ENCODE peak calls at places on chromosomes 11 and 22, in six cellular contexts. One of them, this sample, is unnamed. For H3K4me1, the result is how much of the 10 kb centered on the place peaks cover.

GRCh38 chr11:17801166-17801565 is 66.6 kb downstream of the KCNC1 start:
- DNase-seq in heart left ventricle: no peak
- DNase-seq in astrocyte: no peak
- DNase-seq in CD8-positive, alpha-beta T cell: no peak
- DNase-seq in spleen: no peak
- DNase-seq in ovary: no peak
- DNase-seq in this sample: no peak

GRCh38 chr22:20267441-20268288 is 453 bp downstream of the RTN4R start:
- DNase-seq in heart left ventricle: no peak
- DNase-seq in astrocyte: no peak
- DNase-seq in CD8-positive, alpha-beta T cell: no peak
- DNase-seq in spleen: no peak
- DNase-seq in ovary: no peak
- DNase-seq in this sample: no peak

GRCh38 chr22:35971418-35972119 is 57.1 kb downstream of the RBFOX2 start:
- DNase-seq in heart left ventricle: no peak
- DNase-seq in astrocyte: peak
- DNase-seq in CD8-positive, alpha-beta T cell: no peak
- DNase-seq in spleen: no peak
- DNase-seq in ovary: peak
- DNase-seq in this sample: no peak

GRCh38 chr22:20430101-20430640 is 7.5 kb downstream of the SCARF2 start:
- DNase-seq in heart left ventricle: peak
- DNase-seq in astrocyte: no peak
- DNase-seq in CD8-positive, alpha-beta T cell: no peak
- DNase-seq in spleen: peak
- DNase-seq in ovary: no peak
- DNase-seq in this sample: no peak

GRCh38 chr11:96052921-96053631 is 129.2 kb upstream of the MTMR2 start:
- DNase-seq in heart left ventricle: no peak
- DNase-seq in astrocyte: peak
- DNase-seq in CD8-positive, alpha-beta T cell: no peak
- DNase-seq in spleen: no peak
- DNase-seq in ovary: no peak
- DNase-seq in this sample: peak

GRCh38 chr11:17762309-17762974 is 27.9 kb downstream of the KCNC1 start:
- DNase-seq in heart left ventricle: peak
- DNase-seq in astrocyte: no peak
- DNase-seq in CD8-positive, alpha-beta T cell: no peak
- DNase-seq in spleen: no peak
- DNase-seq in ovary: no peak
- DNase-seq in this sample: no peak

GRCh38 chr11:11313426-11313825 is 39.6 kb downstream of the CSNK2A3 start:
- DNase-seq in heart left ventricle: no peak
- DNase-seq in astrocyte: peak
- DNase-seq in CD8-positive, alpha-beta T cell: no peak
- DNase-seq in spleen: no peak
- DNase-seq in ovary: no peak
- DNase-seq in this sample: peak

GRCh38 chr11:1226226-1226961 is 3.5 kb downstream of the MUC5B start:
- DNase-seq in heart left ventricle: peak
- DNase-seq in astrocyte: no peak
- DNase-seq in CD8-positive, alpha-beta T cell: no peak
- DNase-seq in spleen: peak
- DNase-seq in ovary: peak
- DNase-seq in this sample: no peak

GRCh38 chr11:67436459-67437081 is 912 bp downstream of the PTPRCAP start:
- DNase-seq in heart left ventricle: no peak
- DNase-seq in astrocyte: no peak
- DNase-seq in CD8-positive, alpha-beta T cell: peak
- DNase-seq in spleen: peak
- DNase-seq in ovary: no peak
- DNase-seq in this sample: no peak

GRCh38 chr11:61306221-61306620 is 11.1 kb upstream of the VWCE start:
- DNase-seq in heart left ventricle: no peak
- DNase-seq in astrocyte: no peak
- DNase-seq in CD8-positive, alpha-beta T cell: no peak
- DNase-seq in spleen: no peak
- DNase-seq in ovary: no peak
- DNase-seq in this sample: no peak

GRCh38 chr11:77705195-77705876 is 67.7 kb upstream of the CLNS1A start:
- DNase-seq in heart left ventricle: no peak
- DNase-seq in astrocyte: peak
- DNase-seq in CD8-positive, alpha-beta T cell: no peak
- DNase-seq in spleen: no peak
- DNase-seq in ovary: no peak
- DNase-seq in this sample: peak

GRCh38 chr11:134398644-134399292 is 13.3 kb downstream of the B3GAT1 start:
- DNase-seq in heart left ventricle: no peak
- DNase-seq in astrocyte: no peak
- DNase-seq in CD8-positive, alpha-beta T cell: no peak
- DNase-seq in spleen: no peak
- DNase-seq in ovary: no peak
- DNase-seq in this sample: no peak

GRCh38 chr22:17192186-17192585 is 27.0 kb downstream of the ADA2 start:
- DNase-seq in heart left ventricle: no peak
- DNase-seq in astrocyte: no peak
- DNase-seq in CD8-positive, alpha-beta T cell: no peak
- DNase-seq in spleen: no peak
- DNase-seq in ovary: no peak
- DNase-seq in this sample: no peak

GRCh38 chr11:122673706-122674105 is 18.2 kb downstream of the UBASH3B start:
- DNase-seq in heart left ventricle: no peak
- DNase-seq in astrocyte: peak
- DNase-seq in CD8-positive, alpha-beta T cell: no peak
- DNase-seq in spleen: no peak
- DNase-seq in ovary: no peak
- DNase-seq in this sample: no peak

GRCh38 chr11:115249179-115249578 is 255.0 kb downstream of the CADM1 start:
- DNase-seq in heart left ventricle: no peak
- DNase-seq in astrocyte: no peak
- DNase-seq in CD8-positive, alpha-beta T cell: no peak
- DNase-seq in spleen: no peak
- DNase-seq in ovary: no peak
- DNase-seq in this sample: no peak

GRCh38 chr11:118618115-118618990 is 10.9 kb downstream of the PHLDB1 start:
- DNase-seq in heart left ventricle: peak
- DNase-seq in astrocyte: peak
- DNase-seq in CD8-positive, alpha-beta T cell: no peak
- DNase-seq in spleen: peak
- DNase-seq in ovary: peak
- DNase-seq in this sample: no peak

GRCh38 chr11:65625628-65626342 is 10.2 kb downstream of the PCNX3 start:
- DNase-seq in heart left ventricle: peak
- DNase-seq in astrocyte: no peak
- DNase-seq in CD8-positive, alpha-beta T cell: peak
- DNase-seq in spleen: peak
- DNase-seq in ovary: peak
- DNase-seq in this sample: no peak

GRCh38 chr11:10204021-10204420 is 90.0 kb downstream of the SBF2 start:
- DNase-seq in heart left ventricle: no peak
- DNase-seq in astrocyte: no peak
- DNase-seq in CD8-positive, alpha-beta T cell: no peak
- DNase-seq in spleen: no peak
- DNase-seq in ovary: no peak
- DNase-seq in this sample: no peak

GRCh38 chr11:91163619-91164451 is 941.0 kb upstream of the CHORDC1 start:
- DNase-seq in heart left ventricle: no peak
- DNase-seq in astrocyte: peak
- DNase-seq in CD8-positive, alpha-beta T cell: no peak
- DNase-seq in spleen: no peak
- DNase-seq in ovary: peak
- DNase-seq in this sample: peak

GRCh38 chr22:30221121-30221992 is 25.2 kb downstream of the LIF start:
- DNase-seq in heart left ventricle: peak
- DNase-seq in astrocyte: no peak
- DNase-seq in CD8-positive, alpha-beta T cell: peak
- DNase-seq in spleen: peak
- DNase-seq in ovary: no peak
- DNase-seq in this sample: no peak

GRCh38 chr11:67642490-67643120 is 3.0 kb upstream of the TBX10 start:
- DNase-seq in heart left ventricle: no peak
- DNase-seq in astrocyte: no peak
- DNase-seq in CD8-positive, alpha-beta T cell: no peak
- DNase-seq in spleen: no peak
- DNase-seq in ovary: no peak
- DNase-seq in this sample: no peak

GRCh38 chr22:42330953-42331525 is 60.6 kb upstream of the TCF20 start:
- DNase-seq in heart left ventricle: no peak
- DNase-seq in astrocyte: no peak
- DNase-seq in CD8-positive, alpha-beta T cell: no peak
- DNase-seq in spleen: no peak
- DNase-seq in ovary: no peak
- DNase-seq in this sample: no peak

GRCh38 chr22:18954941-18955571 is 19.0 kb upstream of the PRODH start:
- DNase-seq in heart left ventricle: peak
- DNase-seq in astrocyte: no peak
- DNase-seq in CD8-positive, alpha-beta T cell: no peak
- DNase-seq in spleen: peak
- DNase-seq in ovary: peak
- DNase-seq in this sample: no peak

GRCh38 chr11:134625631-134626030 is 213.6 kb upstream of the B3GAT1 start:
- DNase-seq in heart left ventricle: no peak
- DNase-seq in astrocyte: no peak
- DNase-seq in CD8-positive, alpha-beta T cell: no peak
- DNase-seq in spleen: no peak
- DNase-seq in ovary: no peak
- DNase-seq in this sample: no peak

GRCh38 chr11:76640540-76640939 is 30.0 kb downstream of the LRRC32 start:
- DNase-seq in heart left ventricle: no peak
- DNase-seq in astrocyte: no peak
- DNase-seq in CD8-positive, alpha-beta T cell: no peak
- DNase-seq in spleen: no peak
- DNase-seq in ovary: no peak
- DNase-seq in this sample: no peak

GRCh38 chr11:76641905-76642304 is 28.6 kb downstream of the LRRC32 start:
- DNase-seq in heart left ventricle: no peak
- DNase-seq in astrocyte: no peak
- DNase-seq in CD8-positive, alpha-beta T cell: no peak
- DNase-seq in spleen: no peak
- DNase-seq in ovary: no peak
- DNase-seq in this sample: no peak

GRCh38 chr11:76639621-76640020 is 30.9 kb downstream of the LRRC32 start:
- DNase-seq in heart left ventricle: no peak
- DNase-seq in astrocyte: no peak
- DNase-seq in CD8-positive, alpha-beta T cell: no peak
- DNase-seq in spleen: no peak
- DNase-seq in ovary: no peak
- DNase-seq in this sample: no peak

GRCh38 chr11:76644591-76644990 is 26.0 kb downstream of the LRRC32 start:
- DNase-seq in heart left ventricle: no peak
- DNase-seq in astrocyte: no peak
- DNase-seq in CD8-positive, alpha-beta T cell: no peak
- DNase-seq in spleen: no peak
- DNase-seq in ovary: no peak
- DNase-seq in this sample: peak

DNA sequence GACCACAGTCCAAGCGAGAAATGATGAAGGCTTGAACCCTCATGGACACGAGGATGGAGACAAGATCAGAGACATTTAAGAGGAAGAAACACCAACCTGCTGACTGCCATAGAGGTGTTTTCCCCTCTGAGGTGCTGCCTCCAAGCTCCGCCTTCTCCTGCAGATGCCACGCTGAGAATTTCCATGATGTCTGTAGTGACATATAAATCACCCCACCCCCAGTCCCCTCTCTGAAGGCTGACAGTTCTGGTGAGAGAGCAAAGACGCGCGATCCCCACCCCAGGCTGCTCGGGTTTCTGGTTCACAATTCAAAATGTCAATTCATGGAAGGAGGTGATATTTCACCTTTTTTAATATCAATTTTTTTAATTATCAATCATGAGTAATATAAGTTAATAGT is 28.2 kb downstream of the LRRC32 start:
- DNase-seq in heart left ventricle: no peak
- DNase-seq in astrocyte: no peak
- DNase-seq in CD8-positive, alpha-beta T cell: no peak
- DNase-seq in spleen: no peak
- DNase-seq in ovary: no peak
- DNase-seq in this sample: no peak
- H3K4me1 ChIP-seq in heart left ventricle: under half
- H3K4me1 ChIP-seq in astrocyte: under half
- H3K4me1 ChIP-seq in CD8-positive, alpha-beta T cell: under half
- H3K4me1 ChIP-seq in spleen: under half
- H3K4me1 ChIP-seq in ovary: under half
- H3K4me1 ChIP-seq in this sample: under half

GRCh38 chr11:8384199-8384821 is 120.6 kb upstream of the LMO1 start:
- DNase-seq in heart left ventricle: peak
- DNase-seq in astrocyte: peak
- DNase-seq in CD8-positive, alpha-beta T cell: no peak
- DNase-seq in spleen: peak
- DNase-seq in ovary: peak
- DNase-seq in this sample: no peak
- TF ChIP-seq CTCF in heart left ventricle: no peak
- TF ChIP-seq CTCF in astrocyte: no peak
- TF ChIP-seq CTCF in CD8-positive, alpha-beta T cell: no peak
- TF ChIP-seq CTCF in spleen: no peak
- TF ChIP-seq CTCF in ovary: no peak
- TF ChIP-seq CTCF in this sample: no peak

GRCh38 chr22:31291716-31292644 is at the start of gene PIK3IP1:
- DNase-seq in heart left ventricle: peak
- DNase-seq in astrocyte: peak
- DNase-seq in CD8-positive, alpha-beta T cell: peak
- DNase-seq in spleen: peak
- DNase-seq in ovary: peak
- DNase-seq in this sample: peak

GRCh38 chr22:31290494-31291402 is 1.5 kb downstream of the PIK3IP1 start:
- DNase-seq in heart left ventricle: peak
- DNase-seq in astrocyte: peak
- DNase-seq in CD8-positive, alpha-beta T cell: peak
- DNase-seq in spleen: peak
- DNase-seq in ovary: peak
- DNase-seq in this sample: peak

GRCh38 chr22:31288496-31289235 is 3.6 kb downstream of the PIK3IP1 start:
- DNase-seq in heart left ventricle: no peak
- DNase-seq in astrocyte: no peak
- DNase-seq in CD8-positive, alpha-beta T cell: no peak
- DNase-seq in spleen: no peak
- DNase-seq in ovary: no peak
- DNase-seq in this sample: no peak

GRCh38 chr22:31289335-31289734 is 3.0 kb downstream of the PIK3IP1 start:
- DNase-seq in heart left ventricle: no peak
- DNase-seq in astrocyte: no peak
- DNase-seq in CD8-positive, alpha-beta T cell: no peak
- DNase-seq in spleen: peak
- DNase-seq in ovary: peak
- DNase-seq in this sample: no peak

DNA sequence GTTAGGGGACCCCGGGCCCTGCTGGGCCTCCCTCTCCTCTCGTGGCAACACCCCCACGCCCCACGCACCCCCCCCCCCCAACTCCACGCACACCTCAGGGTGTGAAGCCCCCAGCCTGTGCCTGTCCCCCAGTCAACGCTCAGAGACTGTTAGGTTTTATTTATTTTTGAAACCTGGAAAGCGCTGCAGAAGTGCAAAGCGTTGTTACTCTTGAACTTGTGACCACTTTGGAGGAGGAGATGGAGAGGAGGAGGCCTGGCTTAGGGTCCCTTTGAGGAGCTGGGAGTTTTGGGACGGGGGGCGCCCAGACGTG is 929 bp downstream of the PIK3IP1 start:
- DNase-seq in heart left ventricle: no peak
- DNase-seq in astrocyte: no peak
- DNase-seq in CD8-positive, alpha-beta T cell: no peak
- DNase-seq in spleen: no peak
- DNase-seq in ovary: no peak
- DNase-seq in this sample: no peak
- H3K4me1 ChIP-seq in heart left ventricle: under half
- H3K4me1 ChIP-seq in astrocyte: under half
- H3K4me1 ChIP-seq in CD8-positive, alpha-beta T cell: half or more
- H3K4me1 ChIP-seq in spleen: half or more
- H3K4me1 ChIP-seq in ovary: under half
- H3K4me1 ChIP-seq in this sample: under half

GRCh38 chr11:69943066-69943465 is 123.8 kb upstream of the FGF3 start:
- DNase-seq in heart left ventricle: peak
- DNase-seq in astrocyte: no peak
- DNase-seq in CD8-positive, alpha-beta T cell: no peak
- DNase-seq in spleen: peak
- DNase-seq in ovary: no peak
- DNase-seq in this sample: no peak
- TF ChIP-seq CTCF in heart left ventricle: no peak
- TF ChIP-seq CTCF in astrocyte: no peak
- TF ChIP-seq CTCF in CD8-positive, alpha-beta T cell: no peak
- TF ChIP-seq CTCF in spleen: no peak
- TF ChIP-seq CTCF in ovary: no peak
- TF ChIP-seq CTCF in this sample: peak

This sample was measured in foreskin keratinocyte.